ENCODE peak calls at places on chromosomes 1 and 21, in five cellular contexts. X is transverse colon, V is A549, M is ovary, S is suprapubic skin. Z is an unnamed sample.

GRCh38 chr1:15620155-15620545 is 2.9 kb downstream of the DDI2 start:
- DNase-seq in X (no peak), M (no peak), S (no peak), V (peak), Z (no peak)

GRCh38 chr1:37602750-37603694 is 7.3 kb upstream of the GNL2 start:
- DNase-seq in V (peak), S (no peak), X (peak), M (no peak), Z (no peak)

GRCh38 chr1:241706257-241706656 is 54.2 kb downstream of the WDR64 start:
- DNase-seq in S (no peak), V (peak), M (no peak), X (no peak), Z (no peak)

GRCh38 chr1:207397525-207397926 is 56.6 kb upstream of the CR2 start:
- DNase-seq in M (no peak), S (no peak), X (no peak), V (peak), Z (no peak)

GRCh38 chr1:25447547-25447946 is 16.9 kb downstream of the MACO1 start:
- DNase-seq in S (no peak), V (no peak), X (no peak), M (no peak), Z (no peak)

GRCh38 chr21:34857874-34858273 is 189.1 kb downstream of the CLIC6 start:
- DNase-seq in V (no peak), M (no peak), X (no peak), S (no peak), Z (no peak)

GRCh38 chr1:230824571-230825060 is 43.7 kb downstream of the C1orf198 start:
- DNase-seq in V (no peak), S (no peak), X (no peak), M (no peak), Z (no peak)

GRCh38 chr1:192788184-192788583 is 20.7 kb upstream of the RGS2 start:
- DNase-seq in M (no peak), S (no peak), X (no peak), V (peak), Z (peak)

GRCh38 chr1:168709407-168709891 is 19.6 kb downstream of the DPT start:
- DNase-seq in M (no peak), X (no peak), S (no peak), V (peak), Z (no peak)

GRCh38 chr1:17577907-17578297 is 38.4 kb downstream of the ARHGEF10L start:
- DNase-seq in X (no peak), S (no peak), M (no peak), V (no peak), Z (no peak)

GRCh38 chr1:181504294-181505115 is 21.2 kb downstream of the CACNA1E start:
- DNase-seq in X (no peak), V (peak), S (no peak), M (no peak), Z (no peak)

GRCh38 chr21:46183910-46184624 is at the start of gene SPATC1L:
- DNase-seq in X (peak), V (no peak), S (peak), M (peak), Z (peak)

GRCh38 chr21:28971171-28971570 is 21.5 kb downstream of the LTN1 start:
- DNase-seq in M (no peak), S (no peak), V (no peak), X (no peak), Z (no peak)

GRCh38 chr1:175162955-175163354 is 29.6 kb downstream of the KIAA0040 start:
- DNase-seq in S (no peak), M (no peak), X (no peak), V (no peak), Z (no peak)

GRCh38 chr1:15617874-15618684 is 821 bp downstream of the DDI2 start:
- DNase-seq in M (no peak), S (no peak), V (no peak), X (peak), Z (no peak)

GRCh38 chr1:3688356-3688755 is 36.0 kb downstream of the TP73 start:
- DNase-seq in V (no peak), S (no peak), M (no peak), X (no peak), Z (no peak)

GRCh38 chr1:24351247-24351646 is 32.1 kb downstream of the GRHL3 start:
- DNase-seq in M (no peak), V (no peak), X (no peak), S (no peak), Z (no peak)

GRCh38 chr1:215405211-215405610 is 161.9 kb upstream of the KCTD3 start:
- DNase-seq in S (no peak), X (no peak), M (no peak), V (no peak), Z (no peak)

GRCh38 chr1:227568593-227568992 is 5.2 kb downstream of the ZNF678 start:
- DNase-seq in X (no peak), M (no peak), S (no peak), V (no peak), Z (no peak)

GRCh38 chr1:230197644-230198567 is 130.9 kb downstream of the GALNT2 start:
- DNase-seq in V (no peak), S (no peak), X (peak), M (no peak), Z (no peak)

GRCh38 chr1:15360681-15361080 is 49.0 kb upstream of the EFHD2 start:
- DNase-seq in S (no peak), V (no peak), M (no peak), X (no peak), Z (no peak)

GRCh38 chr1:90763930-90764329 is 46.8 kb upstream of the BARHL2 start:
- DNase-seq in S (no peak), X (no peak), V (no peak), M (no peak), Z (no peak)

GRCh38 chr1:243621973-243622372 is 228.1 kb downstream of the AKT3 start:
- DNase-seq in V (no peak), S (no peak), M (no peak), X (no peak), Z (no peak)

GRCh38 chr1:84365225-84366221 is 32.8 kb upstream of the DNASE2B start:
- DNase-seq in X (peak), S (no peak), M (no peak), V (peak), Z (no peak)

GRCh38 chr1:223712184-223712855 is at the start of gene CAPN2:
- DNase-seq in S (peak), V (peak), X (peak), M (peak), Z (peak)

GRCh38 chr1:2124446-2125198 is 70.0 kb downstream of the FAAP20 start:
- DNase-seq in V (no peak), M (no peak), X (no peak), S (no peak), Z (no peak)

GRCh38 chr1:21318714-21319159 is 28.5 kb upstream of the ECE1 start:
- DNase-seq in V (no peak), X (peak), M (peak), S (peak), Z (peak)

DNA sequence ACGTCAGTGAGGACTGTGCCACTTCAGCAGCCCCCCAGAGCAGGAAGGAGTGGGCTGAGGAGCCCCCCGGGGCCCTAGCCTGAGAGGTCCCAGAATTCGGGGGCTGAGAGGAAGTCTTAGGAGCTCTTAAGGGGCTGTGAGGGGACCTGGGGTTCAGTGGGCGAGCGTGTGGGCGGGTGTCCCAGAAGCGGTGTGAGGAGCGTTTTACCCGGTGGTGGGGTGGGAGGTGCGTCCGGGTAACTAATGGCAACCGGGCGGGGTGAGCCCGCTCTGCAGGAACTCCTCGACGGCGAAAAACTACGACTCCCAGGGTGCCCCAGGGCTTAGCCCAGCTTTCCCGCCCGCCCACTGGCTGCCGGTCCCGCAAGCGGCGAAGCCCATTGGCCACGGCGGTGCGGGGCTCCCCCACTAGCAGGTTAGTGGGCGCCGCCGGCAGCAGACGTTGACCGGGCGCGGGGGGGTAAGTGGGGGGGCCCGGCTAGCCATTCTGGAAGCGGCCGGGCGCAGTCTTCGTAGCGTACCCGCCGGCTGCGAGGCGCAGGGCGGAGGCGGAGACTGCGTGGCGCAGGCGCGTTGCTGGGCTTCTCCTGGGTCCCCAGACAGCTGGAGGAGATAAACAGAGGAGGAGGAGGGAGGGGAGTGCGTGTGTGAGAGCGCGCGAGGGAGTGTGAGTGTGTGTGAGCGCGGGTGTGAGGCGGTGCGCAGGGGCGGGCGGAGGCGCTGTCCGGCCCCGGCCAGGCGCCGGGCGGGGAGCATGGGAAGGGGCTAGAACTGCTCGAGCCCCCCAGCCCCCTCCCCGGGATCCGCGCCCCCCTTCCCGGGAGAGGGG is at the start of gene WDTC1:
- DNase-seq in V (peak), S (peak), X (peak), M (peak), Z (peak)
- TF ChIP-seq POLR2A in V (peak), S (no peak), X (peak), M (peak), Z (peak)

GRCh38 chr21:37072988-37073416 is at the start of the genes PIGP and TTC3:
- DNase-seq in S (peak), X (peak), V (peak), M (peak), Z (peak)
- TF ChIP-seq POLR2A in S (peak), X (peak), V (peak), M (peak), Z (peak)

GRCh38 chr1:26775666-26776065 is 12.1 kb upstream of the PIGV start:
- DNase-seq in M (no peak), X (no peak), V (no peak), S (no peak), Z (no peak)
- TF ChIP-seq POLR2A in M (no peak), X (no peak), V (no peak), S (no peak), Z (no peak)

DNA sequence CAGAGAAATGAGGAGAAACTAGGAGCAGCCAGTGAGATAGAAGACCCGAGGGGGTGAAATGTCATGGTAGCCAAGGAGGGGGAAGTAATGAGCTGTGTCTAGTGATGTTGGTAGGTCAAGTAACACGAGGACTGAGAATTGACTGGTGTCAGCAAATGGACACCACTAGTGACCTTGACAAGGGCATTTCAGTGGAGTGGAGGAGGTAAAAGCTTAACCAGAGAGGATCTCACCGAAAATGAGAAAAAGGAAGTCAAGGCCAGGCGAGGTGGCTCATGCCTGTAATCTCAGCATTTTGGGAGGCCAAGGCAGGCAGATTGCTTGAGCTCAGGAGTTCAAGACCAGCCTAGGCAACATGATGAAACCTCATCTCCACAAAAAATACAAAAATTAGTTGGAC is 3.0 kb upstream of the ZYG11B start:
- DNase-seq in X (no peak), V (no peak), S (no peak), M (no peak), Z (no peak)
- TF ChIP-seq POLR2A in X (no peak), V (no peak), S (no peak), M (no peak), Z (no peak)

GRCh38 chr1:9628541-9629444 is 22.7 kb upstream of the PIK3CD start:
- DNase-seq in S (no peak), X (no peak), M (no peak), V (no peak), Z (no peak)
- TF ChIP-seq POLR2A in S (no peak), X (no peak), M (no peak), V (no peak), Z (no peak)

Z was measured in sigmoid colon.